ENCODE peak calls at places on chromosomes 16 and 17, in five cellular contexts. R is CD8-positive, alpha-beta memory T cell; W is left ventricle myocardium inferior; I is naive thymus-derived CD4-positive, alpha-beta T cell; M is cardiac muscle cell. N is an unnamed sample. For H3K4me1, the result is how much of the 10 kb centered on the place peaks cover.

GRCh38 chr17:67995568-67996191 is 589 bp downstream of the C17orf58 start:
- DNase-seq in W (peak), M (peak), I (no peak), R (peak), N (peak)

GRCh38 chr16:1770328-1771071 is 843 bp downstream of the NME3 start:
- DNase-seq in W (peak), I (no peak), R (peak), M (peak), N (no peak)

GRCh38 chr17:73613271-73613941 is 30.8 kb downstream of the SDK2 start:
- DNase-seq in R (no peak), M (no peak), I (no peak), W (no peak), N (no peak)

GRCh38 chr17:36592316-36592710 is 634 bp downstream of the DHRS11 start:
- DNase-seq in M (peak), R (no peak), I (no peak), W (no peak), N (no peak)

GRCh38 chr17:44774271-44775135 is 15.7 kb downstream of the ADAM11 start:
- DNase-seq in W (peak), I (peak), M (peak), R (peak), N (peak)

GRCh38 chr16:84434800-84435199 is 66.5 kb downstream of the ATP2C2 start:
- DNase-seq in I (no peak), W (no peak), R (no peak), M (no peak), N (no peak)

GRCh38 chr17:34015253-34015652 is 239.8 kb upstream of the CCL2 start:
- DNase-seq in I (no peak), R (no peak), W (no peak), M (no peak), N (no peak)

GRCh38 chr17:42814633-42815399 is 9.3 kb downstream of the BECN1 start:
- DNase-seq in I (no peak), R (no peak), M (peak), W (no peak), N (no peak)

GRCh38 chr17:77320046-77320445 is 179.3 kb downstream of the SEC14L1 start:
- DNase-seq in I (no peak), R (no peak), M (peak), W (no peak), N (no peak)

GRCh38 chr17:8122923-8123694 is 797 bp downstream of the HES7 start:
- DNase-seq in W (no peak), M (no peak), R (no peak), I (peak), N (no peak)

GRCh38 chr17:8467527-8467926 is 31.8 kb downstream of the NDEL1 start:
- DNase-seq in W (no peak), I (no peak), M (no peak), R (no peak), N (no peak)

GRCh38 chr17:27218719-27219488 is 75.0 kb upstream of the WSB1 start:
- DNase-seq in R (no peak), I (no peak), M (no peak), W (no peak), N (no peak)

GRCh38 chr16:49020436-49020835 is 261.2 kb downstream of the CBLN1 start:
- DNase-seq in R (no peak), W (no peak), I (no peak), M (no peak), N (no peak)

GRCh38 chr17:49588726-49589555 is 13.3 kb downstream of the NXPH3 start:
- DNase-seq in R (no peak), W (no peak), M (no peak), I (no peak), N (peak)

GRCh38 chr17:19787733-19788357 is 39.7 kb upstream of the ALDH3A1 start:
- DNase-seq in W (no peak), I (no peak), R (no peak), M (peak), N (no peak)

GRCh38 chr17:31695456-31696090 is 163.5 kb downstream of the COPRS start:
- DNase-seq in W (no peak), R (no peak), M (peak), I (no peak), N (peak)

GRCh38 chr17:59763861-59764260 is 56.4 kb downstream of the VMP1 start:
- DNase-seq in M (peak), I (no peak), R (no peak), W (no peak), N (no peak)

GRCh38 chr17:59154335-59154720 is 658 bp downstream of the SKA2 start:
- DNase-seq in M (peak), R (peak), W (no peak), I (no peak), N (no peak)

GRCh38 chr16:85157813-85158701 is 45.8 kb upstream of the CIBAR2 start:
- DNase-seq in R (no peak), M (no peak), W (no peak), I (peak), N (no peak)

GRCh38 chr17:35297666-35298065 is 54.8 kb downstream of the SLFN5 start:
- DNase-seq in M (no peak), W (no peak), R (no peak), I (no peak), N (no peak)

GRCh38 chr17:60372790-60373483 is 19.0 kb downstream of the USP32 start:
- DNase-seq in I (no peak), W (no peak), M (peak), R (no peak), N (no peak)

GRCh38 chr17:77320501-77321256 is 179.9 kb downstream of the SEC14L1 start:
- DNase-seq in W (no peak), M (peak), I (no peak), R (no peak), N (peak)

GRCh38 chr17:17766351-17767095 is 70.3 kb downstream of the SREBF1 start:
- DNase-seq in I (no peak), M (no peak), R (no peak), W (no peak), N (no peak)

GRCh38 chr16:30376508-30376907 is 1.9 kb downstream of the MYL11 start:
- DNase-seq in M (no peak), R (no peak), I (no peak), W (no peak), N (no peak)
- H3K4me1 ChIP-seq in M (under half), R (half or more), I (under half), W (under half), N (under half)

GRCh38 chr16:14499110-14499509 is 130.9 kb downstream of the PARN start:
- DNase-seq in I (no peak), W (no peak), M (no peak), R (no peak), N (no peak)
- H3K27ac ChIP-seq in I (no peak), W (no peak), M (no peak), R (no peak), N (no peak)

DNA sequence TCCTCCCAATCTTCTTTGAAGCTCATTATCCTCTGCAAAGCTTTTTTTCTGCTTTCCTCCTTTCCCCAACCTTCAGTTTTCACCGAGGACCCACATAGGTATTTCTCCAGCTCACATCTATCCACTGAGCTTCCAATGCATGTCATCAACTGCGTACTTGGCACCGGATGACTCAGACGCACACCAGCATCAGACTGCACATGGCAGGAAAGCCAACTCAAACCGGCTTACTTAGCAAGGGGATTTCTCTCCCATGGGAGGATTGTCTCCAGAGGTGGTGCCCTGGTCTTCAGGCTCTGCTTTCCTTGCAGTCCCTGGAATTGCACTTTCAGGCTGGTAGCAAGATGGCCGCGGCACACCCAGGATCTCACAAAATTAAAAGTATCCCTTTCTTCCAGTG is 1.7 kb upstream of the AKTIP start:
- DNase-seq in R (no peak), W (no peak), I (peak), M (peak), N (no peak)
- H3K4me3 ChIP-seq in R (peak), W (peak), I (peak), M (no peak), N (peak)

DNA sequence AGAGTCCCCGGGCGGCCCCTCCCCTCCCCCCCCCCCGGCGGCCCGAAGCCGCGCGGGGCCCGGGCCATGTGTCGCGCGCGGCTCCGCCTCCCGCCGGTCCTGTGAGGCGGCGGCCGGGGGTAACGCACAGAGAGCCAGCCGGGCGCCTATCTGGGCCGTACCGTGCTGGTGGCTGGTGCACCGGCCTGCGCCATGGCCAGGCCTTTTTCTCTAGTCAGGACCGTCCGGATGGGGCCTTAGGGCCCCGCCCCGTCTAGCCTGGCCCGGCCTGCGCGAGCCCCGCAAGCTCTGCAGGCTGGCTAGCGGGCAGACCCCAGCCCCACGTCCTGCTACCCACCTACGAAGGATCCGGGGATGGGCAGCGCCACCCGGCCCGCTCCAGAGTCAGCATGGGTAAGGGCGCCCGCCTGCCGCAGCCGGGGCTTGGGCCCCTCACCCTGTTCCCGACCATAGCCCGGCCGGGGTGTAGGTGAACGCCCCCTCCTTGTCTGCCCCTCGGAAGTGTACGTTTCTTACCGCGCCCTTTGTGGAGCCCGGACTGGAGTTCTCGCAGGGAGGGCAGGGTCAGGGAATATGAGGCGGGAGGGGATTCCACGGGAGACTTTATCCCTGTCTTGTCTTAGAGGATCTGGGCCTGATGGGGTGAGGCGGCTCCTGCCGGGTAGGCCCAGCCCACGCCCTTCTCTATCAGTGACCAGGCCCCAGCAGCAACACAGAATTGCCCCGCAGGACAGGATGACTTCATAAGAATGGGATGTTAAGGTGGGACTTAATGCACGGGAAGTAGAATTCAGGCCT is at the start of gene CENPT:
- DNase-seq in W (peak), I (no peak), M (peak), R (no peak), N (peak)
- H3K4me1 ChIP-seq in W (half or more), I (under half), M (under half), R (half or more), N (under half)

N was measured in ascending aorta.